ENCODE peak calls at places on chromosomes 12 and 14, in eight cellular contexts. G is left cardiac atrium; H is brain microvascular endothelial cell; I is AG04450; V is myocyte; U is CD8-positive, alpha-beta memory T cell; C is hippocampal formation; N is BJ. Q is an unnamed sample.

GRCh38 chr14:85788834-85789233 is 258.9 kb downstream of the FLRT2 start:
- DNase-seq in G (no peak), H (no peak), I (no peak), V (no peak), U (no peak), C (no peak), N (no peak), Q (no peak)

GRCh38 chr12:11650697-11651281 is 1.3 kb downstream of the ETV6 start:
- DNase-seq in G (no peak), H (peak), I (no peak), V (peak), U (no peak), C (no peak), N (no peak), Q (no peak)

GRCh38 chr14:31265701-31266398 is 58.3 kb upstream of the HECTD1 start:
- DNase-seq in G (no peak), H (no peak), I (no peak), V (no peak), U (no peak), C (no peak), N (no peak), Q (no peak)

GRCh38 chr12:67193705-67194104 is 75.5 kb upstream of the CAND1 start:
- DNase-seq in G (peak), H (peak), I (no peak), V (peak), U (no peak), C (no peak), N (no peak), Q (peak)

GRCh38 chr14:105588236-105588860 is 62.0 kb downstream of the TMEM121 start:
- DNase-seq in G (no peak), H (no peak), I (no peak), V (no peak), U (no peak), C (no peak), N (no peak), Q (no peak)

GRCh38 chr12:89506050-89506449 is 18.5 kb downstream of the GALNT4 start:
- DNase-seq in G (no peak), H (no peak), I (no peak), V (no peak), U (no peak), C (no peak), N (no peak), Q (no peak)

GRCh38 chr14:103941973-103942736 is at the start of gene RD3L:
- DNase-seq in G (no peak), H (no peak), I (no peak), V (no peak), U (no peak), C (no peak), N (no peak), Q (no peak)

GRCh38 chr14:95533822-95534221 is 1.0 kb upstream of the GLRX5 start:
- DNase-seq in G (no peak), H (no peak), I (no peak), V (no peak), U (no peak), C (no peak), N (no peak), Q (no peak)

GRCh38 chr12:100593490-100593889 is 20.0 kb downstream of the GAS2L3 start:
- DNase-seq in G (no peak), H (peak), I (no peak), V (peak), U (no peak), C (no peak), N (no peak), Q (no peak)

GRCh38 chr12:115351513-115352077 is 667.6 kb upstream of the TBX3 start:
- DNase-seq in G (no peak), H (no peak), I (no peak), V (no peak), U (no peak), C (no peak), N (no peak), Q (no peak)

GRCh38 chr12:127516467-127516866 is 750.5 kb upstream of the TMEM132C start:
- DNase-seq in G (no peak), H (peak), I (no peak), V (peak), U (no peak), C (no peak), N (no peak), Q (no peak)

GRCh38 chr12:52241205-52241842 is 8.3 kb downstream of the KRT7 start:
- DNase-seq in G (no peak), H (no peak), I (no peak), V (peak), U (no peak), C (no peak), N (no peak), Q (no peak)

GRCh38 chr12:107684990-107685359 is 624 bp upstream of the PWP1 start:
- DNase-seq in G (no peak), H (peak), I (no peak), V (peak), U (no peak), C (no peak), N (peak), Q (no peak)

GRCh38 chr12:69694123-69694522 is 5.0 kb downstream of the BEST3 start:
- DNase-seq in G (no peak), H (no peak), I (no peak), V (no peak), U (no peak), C (no peak), N (no peak), Q (no peak)

GRCh38 chr12:77493311-77493710 is 337.4 kb upstream of the NAV3 start:
- DNase-seq in G (no peak), H (no peak), I (no peak), V (peak), U (no peak), C (no peak), N (no peak), Q (no peak)

Q was measured in amniotic stem cell.